ENCODE peak calls at places on chromosomes 2 and 18, in eight cellular contexts. One of them, this sample, is unnamed.

GRCh38 chr2:133733856-133734255 is 165.6 kb upstream of the NCKAP5 start:
- DNase-seq in B cell: no peak
- DNase-seq in GF-D8: no peak
- DNase-seq in activated T-cell treated with anti-CD3 and anti-CD28 coated beads, Interleukin-2, amount 50 U/mL, for 1 hour: no peak
- DNase-seq in WTC11: no peak
- DNase-seq in COR-L47: no peak
- DNase-seq in NCI-H1417: no peak
- DNase-seq in kidney: no peak
- DNase-seq in this sample: no peak

GRCh38 chr2:174681099-174681982 is 82.9 kb downstream of the CHRNA1 start:
- DNase-seq in B cell: no peak
- DNase-seq in GF-D8: peak
- DNase-seq in activated T-cell treated with anti-CD3 and anti-CD28 coated beads, Interleukin-2, amount 50 U/mL, for 1 hour: no peak
- DNase-seq in WTC11: no peak
- DNase-seq in COR-L47: no peak
- DNase-seq in NCI-H1417: peak
- DNase-seq in kidney: no peak
- DNase-seq in this sample: peak

GRCh38 chr18:68660355-68661183 is 54.3 kb downstream of the TMX3 start:
- DNase-seq in B cell: peak
- DNase-seq in GF-D8: peak
- DNase-seq in activated T-cell treated with anti-CD3 and anti-CD28 coated beads, Interleukin-2, amount 50 U/mL, for 1 hour: no peak
- DNase-seq in WTC11: no peak
- DNase-seq in COR-L47: peak
- DNase-seq in NCI-H1417: peak
- DNase-seq in kidney: no peak
- DNase-seq in this sample: peak

GRCh38 chr18:44789704-44790103 is 109.0 kb downstream of the SETBP1 start:
- DNase-seq in B cell: no peak
- DNase-seq in GF-D8: no peak
- DNase-seq in activated T-cell treated with anti-CD3 and anti-CD28 coated beads, Interleukin-2, amount 50 U/mL, for 1 hour: no peak
- DNase-seq in WTC11: no peak
- DNase-seq in COR-L47: no peak
- DNase-seq in NCI-H1417: no peak
- DNase-seq in kidney: peak
- DNase-seq in this sample: peak

GRCh38 chr2:17522303-17522702 is 4.1 kb upstream of the RAD51AP2 start:
- DNase-seq in B cell: no peak
- DNase-seq in GF-D8: no peak
- DNase-seq in activated T-cell treated with anti-CD3 and anti-CD28 coated beads, Interleukin-2, amount 50 U/mL, for 1 hour: no peak
- DNase-seq in WTC11: no peak
- DNase-seq in COR-L47: no peak
- DNase-seq in NCI-H1417: no peak
- DNase-seq in kidney: no peak
- DNase-seq in this sample: no peak

GRCh38 chr2:50492452-50492851 is 539.5 kb downstream of the NRXN1 start:
- DNase-seq in B cell: peak
- DNase-seq in GF-D8: peak
- DNase-seq in activated T-cell treated with anti-CD3 and anti-CD28 coated beads, Interleukin-2, amount 50 U/mL, for 1 hour: no peak
- DNase-seq in WTC11: peak
- DNase-seq in COR-L47: peak
- DNase-seq in NCI-H1417: peak
- DNase-seq in kidney: no peak
- DNase-seq in this sample: peak

GRCh38 chr2:151803811-151804210 is 24.4 kb downstream of the ARL5A start:
- DNase-seq in B cell: no peak
- DNase-seq in GF-D8: no peak
- DNase-seq in activated T-cell treated with anti-CD3 and anti-CD28 coated beads, Interleukin-2, amount 50 U/mL, for 1 hour: no peak
- DNase-seq in WTC11: no peak
- DNase-seq in COR-L47: no peak
- DNase-seq in NCI-H1417: no peak
- DNase-seq in kidney: no peak
- DNase-seq in this sample: no peak

GRCh38 chr2:180656455-180656847 is 324.0 kb upstream of the UBE2E3 start:
- DNase-seq in B cell: no peak
- DNase-seq in GF-D8: no peak
- DNase-seq in activated T-cell treated with anti-CD3 and anti-CD28 coated beads, Interleukin-2, amount 50 U/mL, for 1 hour: no peak
- DNase-seq in WTC11: no peak
- DNase-seq in COR-L47: no peak
- DNase-seq in NCI-H1417: no peak
- DNase-seq in kidney: no peak
- DNase-seq in this sample: peak

GRCh38 chr18:73741946-73742345 is 405.7 kb downstream of the FBXO15 start:
- DNase-seq in B cell: no peak
- DNase-seq in GF-D8: no peak
- DNase-seq in activated T-cell treated with anti-CD3 and anti-CD28 coated beads, Interleukin-2, amount 50 U/mL, for 1 hour: no peak
- DNase-seq in WTC11: no peak
- DNase-seq in COR-L47: no peak
- DNase-seq in NCI-H1417: no peak
- DNase-seq in kidney: no peak
- DNase-seq in this sample: no peak

GRCh38 chr18:5073026-5073944 is 123.8 kb downstream of the AKAIN1 start:
- DNase-seq in B cell: peak
- DNase-seq in GF-D8: peak
- DNase-seq in activated T-cell treated with anti-CD3 and anti-CD28 coated beads, Interleukin-2, amount 50 U/mL, for 1 hour: no peak
- DNase-seq in WTC11: no peak
- DNase-seq in COR-L47: peak
- DNase-seq in NCI-H1417: peak
- DNase-seq in kidney: no peak
- DNase-seq in this sample: peak

GRCh38 chr2:26591619-26592505 is 49.3 kb downstream of the CIB4 start:
- DNase-seq in B cell: no peak
- DNase-seq in GF-D8: no peak
- DNase-seq in activated T-cell treated with anti-CD3 and anti-CD28 coated beads, Interleukin-2, amount 50 U/mL, for 1 hour: peak
- DNase-seq in WTC11: peak
- DNase-seq in COR-L47: no peak
- DNase-seq in NCI-H1417: no peak
- DNase-seq in kidney: peak
- DNase-seq in this sample: no peak

GRCh38 chr2:222993920-222994650 is 57.9 kb upstream of the KCNE4 start:
- DNase-seq in B cell: no peak
- DNase-seq in GF-D8: no peak
- DNase-seq in activated T-cell treated with anti-CD3 and anti-CD28 coated beads, Interleukin-2, amount 50 U/mL, for 1 hour: no peak
- DNase-seq in WTC11: no peak
- DNase-seq in COR-L47: peak
- DNase-seq in NCI-H1417: no peak
- DNase-seq in kidney: peak
- DNase-seq in this sample: no peak

GRCh38 chr2:150938586-150938985 is 323.1 kb downstream of the RBM43 start:
- DNase-seq in B cell: no peak
- DNase-seq in GF-D8: no peak
- DNase-seq in activated T-cell treated with anti-CD3 and anti-CD28 coated beads, Interleukin-2, amount 50 U/mL, for 1 hour: no peak
- DNase-seq in WTC11: no peak
- DNase-seq in COR-L47: no peak
- DNase-seq in NCI-H1417: no peak
- DNase-seq in kidney: no peak
- DNase-seq in this sample: no peak

GRCh38 chr18:54296017-54296416 is 26.7 kb downstream of the POLI start:
- DNase-seq in B cell: no peak
- DNase-seq in GF-D8: no peak
- DNase-seq in activated T-cell treated with anti-CD3 and anti-CD28 coated beads, Interleukin-2, amount 50 U/mL, for 1 hour: no peak
- DNase-seq in WTC11: no peak
- DNase-seq in COR-L47: no peak
- DNase-seq in NCI-H1417: no peak
- DNase-seq in kidney: no peak
- DNase-seq in this sample: no peak

GRCh38 chr2:113791697-113792590 is 35.5 kb upstream of the SLC35F5 start:
- DNase-seq in B cell: peak
- DNase-seq in GF-D8: no peak
- DNase-seq in activated T-cell treated with anti-CD3 and anti-CD28 coated beads, Interleukin-2, amount 50 U/mL, for 1 hour: no peak
- DNase-seq in WTC11: no peak
- DNase-seq in COR-L47: no peak
- DNase-seq in NCI-H1417: no peak
- DNase-seq in kidney: no peak
- DNase-seq in this sample: no peak

GRCh38 chr2:228369400-228370031 is 188.0 kb upstream of the SPHKAP start:
- DNase-seq in B cell: no peak
- DNase-seq in GF-D8: no peak
- DNase-seq in activated T-cell treated with anti-CD3 and anti-CD28 coated beads, Interleukin-2, amount 50 U/mL, for 1 hour: no peak
- DNase-seq in WTC11: no peak
- DNase-seq in COR-L47: no peak
- DNase-seq in NCI-H1417: no peak
- DNase-seq in kidney: no peak
- DNase-seq in this sample: no peak

GRCh38 chr2:49248506-49248905 is 94.2 kb upstream of the FSHR start:
- DNase-seq in B cell: no peak
- DNase-seq in GF-D8: no peak
- DNase-seq in activated T-cell treated with anti-CD3 and anti-CD28 coated beads, Interleukin-2, amount 50 U/mL, for 1 hour: no peak
- DNase-seq in WTC11: no peak
- DNase-seq in COR-L47: no peak
- DNase-seq in NCI-H1417: no peak
- DNase-seq in kidney: no peak
- DNase-seq in this sample: no peak

GRCh38 chr2:164981217-164981990 is 26.1 kb upstream of the SLC38A11 start:
- DNase-seq in B cell: no peak
- DNase-seq in GF-D8: peak
- DNase-seq in activated T-cell treated with anti-CD3 and anti-CD28 coated beads, Interleukin-2, amount 50 U/mL, for 1 hour: no peak
- DNase-seq in WTC11: no peak
- DNase-seq in COR-L47: no peak
- DNase-seq in NCI-H1417: no peak
- DNase-seq in kidney: no peak
- DNase-seq in this sample: no peak

GRCh38 chr2:159446817-159447216 is 160.3 kb upstream of the WDSUB1 start:
- DNase-seq in B cell: no peak
- DNase-seq in GF-D8: no peak
- DNase-seq in activated T-cell treated with anti-CD3 and anti-CD28 coated beads, Interleukin-2, amount 50 U/mL, for 1 hour: no peak
- DNase-seq in WTC11: no peak
- DNase-seq in COR-L47: no peak
- DNase-seq in NCI-H1417: no peak
- DNase-seq in kidney: no peak
- DNase-seq in this sample: no peak

GRCh38 chr2:5538717-5539116 is 153.5 kb upstream of the SOX11 start:
- DNase-seq in B cell: no peak
- DNase-seq in GF-D8: no peak
- DNase-seq in activated T-cell treated with anti-CD3 and anti-CD28 coated beads, Interleukin-2, amount 50 U/mL, for 1 hour: no peak
- DNase-seq in WTC11: no peak
- DNase-seq in COR-L47: no peak
- DNase-seq in NCI-H1417: peak
- DNase-seq in kidney: no peak
- DNase-seq in this sample: no peak

GRCh38 chr2:54073796-54074195 is 41.6 kb upstream of the ACYP2 start:
- DNase-seq in B cell: no peak
- DNase-seq in GF-D8: no peak
- DNase-seq in activated T-cell treated with anti-CD3 and anti-CD28 coated beads, Interleukin-2, amount 50 U/mL, for 1 hour: no peak
- DNase-seq in WTC11: no peak
- DNase-seq in COR-L47: no peak
- DNase-seq in NCI-H1417: no peak
- DNase-seq in kidney: no peak
- DNase-seq in this sample: no peak

GRCh38 chr2:15890936-15891905 is 49.1 kb upstream of the MYCN start:
- DNase-seq in B cell: no peak
- DNase-seq in GF-D8: no peak
- DNase-seq in activated T-cell treated with anti-CD3 and anti-CD28 coated beads, Interleukin-2, amount 50 U/mL, for 1 hour: no peak
- DNase-seq in WTC11: no peak
- DNase-seq in COR-L47: no peak
- DNase-seq in NCI-H1417: no peak
- DNase-seq in kidney: no peak
- DNase-seq in this sample: no peak

GRCh38 chr2:185618630-185619029 is 120.0 kb upstream of the FSIP2 start:
- DNase-seq in B cell: no peak
- DNase-seq in GF-D8: no peak
- DNase-seq in activated T-cell treated with anti-CD3 and anti-CD28 coated beads, Interleukin-2, amount 50 U/mL, for 1 hour: no peak
- DNase-seq in WTC11: no peak
- DNase-seq in COR-L47: no peak
- DNase-seq in NCI-H1417: no peak
- DNase-seq in kidney: no peak
- DNase-seq in this sample: peak

GRCh38 chr2:152367547-152368250 is 32.7 kb downstream of the FMNL2 start:
- DNase-seq in B cell: no peak
- DNase-seq in GF-D8: no peak
- DNase-seq in activated T-cell treated with anti-CD3 and anti-CD28 coated beads, Interleukin-2, amount 50 U/mL, for 1 hour: no peak
- DNase-seq in WTC11: no peak
- DNase-seq in COR-L47: no peak
- DNase-seq in NCI-H1417: no peak
- DNase-seq in kidney: no peak
- DNase-seq in this sample: no peak

GRCh38 chr2:168155036-168155435 is 92.4 kb downstream of the STK39 start:
- DNase-seq in B cell: no peak
- DNase-seq in GF-D8: no peak
- DNase-seq in activated T-cell treated with anti-CD3 and anti-CD28 coated beads, Interleukin-2, amount 50 U/mL, for 1 hour: no peak
- DNase-seq in WTC11: no peak
- DNase-seq in COR-L47: no peak
- DNase-seq in NCI-H1417: no peak
- DNase-seq in kidney: no peak
- DNase-seq in this sample: no peak

GRCh38 chr2:239846789-239847676 is 178.1 kb downstream of the NDUFA10 start:
- DNase-seq in B cell: no peak
- DNase-seq in GF-D8: no peak
- DNase-seq in activated T-cell treated with anti-CD3 and anti-CD28 coated beads, Interleukin-2, amount 50 U/mL, for 1 hour: no peak
- DNase-seq in WTC11: no peak
- DNase-seq in COR-L47: no peak
- DNase-seq in NCI-H1417: no peak
- DNase-seq in kidney: no peak
- DNase-seq in this sample: no peak